ENCODE peak calls at places on chromosomes 16 and 17, in five cellular contexts. O, Z, F, T and L are unnamed samples.
A peak's percentile ranks its signal among the peaks of the same experiment; 100 is the strongest.

GRCh38 chr17:78875738-78876597 is 27.0 kb downstream of the CEP295NL start:
- DNase-seq in O (peak; percentile 36), Z (no peak), F (no peak), T (no peak), L (no peak)

GRCh38 chr17:13593757-13594156 is 8.0 kb downstream of the HS3ST3A1 start:
- DNase-seq in O (no peak), Z (no peak), F (no peak), T (no peak), L (no peak)

GRCh38 chr16:24906199-24906808 is 60.5 kb downstream of the SLC5A11 start:
- DNase-seq in O (no peak), Z (no peak), F (no peak), T (no peak), L (no peak)

GRCh38 chr17:17709815-17710321 is 28.6 kb downstream of the RAI1 start:
- DNase-seq in O (no peak), Z (no peak), F (no peak), T (no peak), L (no peak)

GRCh38 chr16:27401768-27402568 is at the start of gene IL21R:
- DNase-seq in O (peak; percentile 29), Z (no peak), F (peak; percentile 85), T (peak; percentile 73), L (peak; percentile 20)

GRCh38 chr16:1968146-1968953 is 1.7 kb downstream of the RNF151 start:
- DNase-seq in O (no peak), Z (no peak), F (no peak), T (peak; percentile 13), L (no peak)

GRCh38 chr17:57672205-57672632 is 72.9 kb downstream of the CCDC182 start:
- DNase-seq in O (no peak), Z (no peak), F (peak; percentile 58), T (no peak), L (no peak)

GRCh38 chr16:55495616-55496289 is 13.1 kb upstream of the LPCAT2 start:
- DNase-seq in O (no peak), Z (no peak), F (no peak), T (no peak), L (no peak)

GRCh38 chr17:27569257-27569722 is 61.7 kb upstream of the LGALS9 start:
- DNase-seq in O (peak; percentile 41), Z (no peak), F (peak; percentile 11), T (no peak), L (no peak)

GRCh38 chr17:50059759-50060273 is 3.9 kb downstream of the ITGA3 start:
- DNase-seq in O (no peak), Z (no peak), F (no peak), T (no peak), L (no peak)